ENCODE peak calls at places on chromosomes 16 and 17, in six cellular contexts. T, M, U, F, A and J are unnamed samples. For H3K36me3, the result is how much of the 10 kb centered on the place peaks cover.

GRCh38 chr17:29622337-29623282 is at the start of gene CORO6:
- DNase-seq in T (peak), M (no peak), U (no peak), F (no peak), A (peak), J (no peak)

GRCh38 chr16:25875956-25876608 is 184.3 kb downstream of the HS3ST4 start:
- DNase-seq in T (no peak), M (no peak), U (no peak), F (no peak), A (no peak), J (no peak)

GRCh38 chr17:69084911-69085310 is 24.2 kb upstream of the ABCA9 start:
- DNase-seq in T (no peak), M (no peak), U (no peak), F (peak), A (peak), J (peak)

GRCh38 chr17:32958418-32958817 is 30.5 kb downstream of the TMEM98 start:
- DNase-seq in T (no peak), M (no peak), U (no peak), F (no peak), A (no peak), J (no peak)

GRCh38 chr17:16935786-16936185 is 36.1 kb downstream of the TNFRSF13B start:
- DNase-seq in T (no peak), M (no peak), U (no peak), F (no peak), A (peak), J (no peak)

GRCh38 chr17:47676199-47676472 is 17.8 kb upstream of the TBKBP1 start:
- DNase-seq in T (no peak), M (no peak), U (no peak), F (no peak), A (no peak), J (no peak)

GRCh38 chr16:71924710-71925109 is 29.4 kb downstream of the IST1 start:
- DNase-seq in T (no peak), M (no peak), U (no peak), F (no peak), A (no peak), J (no peak)

GRCh38 chr16:69112285-69113129 is 7.1 kb downstream of the HAS3 start:
- DNase-seq in T (peak), M (peak), U (peak), F (no peak), A (peak), J (no peak)

GRCh38 chr16:12412890-12413289 is 390.8 kb downstream of the CPPED1 start:
- DNase-seq in T (no peak), M (no peak), U (no peak), F (no peak), A (no peak), J (no peak)

GRCh38 chr16:69772560-69773254 is 10.6 kb downstream of the WWP2 start:
- DNase-seq in T (no peak), M (no peak), U (peak), F (peak), A (no peak), J (no peak)

GRCh38 chr16:752008-752315 is 8.6 kb upstream of the MSLN start:
- DNase-seq in T (no peak), M (no peak), U (no peak), F (no peak), A (no peak), J (no peak)

GRCh38 chr17:40071720-40072480 is 9.1 kb downstream of the THRA start:
- DNase-seq in T (no peak), M (peak), U (no peak), F (no peak), A (peak), J (no peak)

GRCh38 chr17:75774471-75774987 is 9.5 kb upstream of the GALK1 start:
- DNase-seq in T (peak), M (no peak), U (no peak), F (no peak), A (no peak), J (no peak)

GRCh38 chr17:8447816-8448215 is 12.1 kb downstream of the NDEL1 start:
- DNase-seq in T (no peak), M (no peak), U (no peak), F (no peak), A (peak), J (no peak)

GRCh38 chr17:64028874-64029464 is 8.5 kb upstream of the ICAM2 start:
- DNase-seq in T (peak), M (peak), U (peak), F (peak), A (peak), J (peak)

GRCh38 chr16:83923581-83924365 is 24.9 kb downstream of the MLYCD start:
- DNase-seq in T (no peak), M (no peak), U (no peak), F (no peak), A (no peak), J (no peak)

GRCh38 chr16:23403547-23403946 is 49.4 kb downstream of the COG7 start:
- DNase-seq in T (no peak), M (no peak), U (no peak), F (no peak), A (no peak), J (no peak)
- H3K36me3 ChIP-seq in T (half or more), M (half or more), U (half or more), F (under half), A (under half), J (under half)

GRCh38 chr17:42568341-42569111 is 1.6 kb downstream of the MLX start:
- DNase-seq in T (no peak), M (no peak), U (no peak), F (no peak), A (peak), J (no peak)

GRCh38 chr17:42577140-42577531 is 393 bp downstream of the PSMC3IP start:
- DNase-seq in T (no peak), M (no peak), U (no peak), F (no peak), A (no peak), J (no peak)

GRCh38 chr17:42571435-42572225 is 4.7 kb downstream of the MLX start:
- DNase-seq in T (no peak), M (no peak), U (no peak), F (no peak), A (no peak), J (no peak)

GRCh38 chr17:42574463-42574862 is 3.1 kb downstream of the PSMC3IP start:
- DNase-seq in T (no peak), M (no peak), U (no peak), F (no peak), A (no peak), J (no peak)

DNA sequence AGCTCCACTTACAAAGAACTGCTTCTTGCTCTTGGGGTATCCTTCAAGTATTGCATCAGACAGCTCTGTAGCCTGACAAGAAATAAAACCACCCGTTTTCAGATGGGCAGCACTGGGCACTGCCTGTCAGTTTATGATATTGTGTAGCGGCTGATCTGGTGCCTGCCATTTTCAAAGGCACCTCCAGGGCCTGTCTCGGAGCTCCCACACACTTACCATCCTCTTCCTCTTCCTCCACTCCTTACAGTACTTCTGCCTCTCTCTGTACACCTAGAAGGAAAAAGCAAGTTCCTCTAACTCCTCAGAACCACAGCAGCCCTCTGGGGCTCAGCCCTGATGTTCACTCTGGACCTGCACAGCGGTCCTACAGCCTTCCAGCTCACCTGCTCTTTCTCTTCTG is 4.4 kb downstream of the PSMC3IP start:
- DNase-seq in T (no peak), M (no peak), U (no peak), F (no peak), A (no peak), J (no peak)
- H3K36me3 ChIP-seq in T (under half), M (half or more), U (under half), F (under half), A (under half), J (under half)

DNA sequence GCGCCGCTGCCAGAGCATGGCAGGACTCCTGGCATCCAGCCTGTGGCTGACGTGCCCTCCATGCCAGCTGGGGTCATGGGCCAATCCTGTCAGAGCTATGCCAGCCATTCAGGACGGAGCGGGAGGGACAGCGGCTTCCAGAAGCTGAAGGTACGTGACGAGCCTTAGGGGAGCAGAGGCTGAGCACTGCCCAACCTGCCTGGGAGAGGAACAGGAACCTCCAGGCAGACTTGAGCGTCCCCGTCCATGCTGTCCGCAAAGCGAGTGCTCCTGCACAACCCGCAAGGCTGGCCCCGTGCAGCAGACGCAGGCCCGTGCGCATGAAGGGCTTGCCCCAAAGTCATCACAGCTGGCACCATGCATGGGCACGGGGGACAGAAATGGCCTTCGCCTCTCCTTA is 21.5 kb downstream of the NDUFAF8 start:
- DNase-seq in T (no peak), M (no peak), U (no peak), F (no peak), A (no peak), J (no peak)
- H3K36me3 ChIP-seq in T (under half), M (half or more), U (half or more), F (under half), A (under half), J (under half)

GRCh38 chr16:56836410-56836834 is 28.6 kb upstream of the SLC12A3 start:
- DNase-seq in T (no peak), M (no peak), U (no peak), F (no peak), A (no peak), J (no peak)
- H3K36me3 ChIP-seq in T (under half), M (half or more), U (under half), F (under half), A (under half), J (under half)

GRCh38 chr16:56749806-56750491 is 20.0 kb downstream of the NUP93 start:
- DNase-seq in T (no peak), M (no peak), U (no peak), F (no peak), A (no peak), J (no peak)
- H3K36me3 ChIP-seq in T (under half), M (under half), U (under half), F (under half), A (under half), J (under half)